ENCODE peak calls at places on chromosomes 1 and 21, in eight cellular contexts. T is CD8-positive, alpha-beta T cell; Y is osteoblast; O is neural progenitor cell; J is cardiac muscle cell; G is pancreas; M is PC-3; U is esophagus squamous epithelium. N is an unnamed sample.

GRCh38 chr1:147641695-147642592 is 28.4 kb downstream of the ACP6 start:
- DNase-seq in T (no peak), Y (no peak), O (peak; percentile 67), J (peak; percentile 49), G (no peak), M (peak; percentile 78), U (no peak), N (peak; percentile 36)

GRCh38 chr1:240306673-240307072 is 215.0 kb downstream of the FMN2 start:
- DNase-seq in T (no peak), Y (no peak), O (no peak), J (no peak), G (no peak), M (no peak), U (no peak), N (no peak)

GRCh38 chr1:51697160-51697559 is 80.3 kb downstream of the OSBPL9 start:
- DNase-seq in T (no peak), Y (no peak), O (no peak), J (no peak), G (no peak), M (no peak), U (no peak), N (no peak)

GRCh38 chr1:115725600-115725999 is 42.9 kb downstream of the CASQ2 start:
- DNase-seq in T (no peak), Y (no peak), O (no peak), J (no peak), G (no peak), M (no peak), U (no peak), N (no peak)

GRCh38 chr1:15799004-15799867 is 8.2 kb downstream of the UQCRHL start:
- DNase-seq in T (no peak), Y (peak; percentile 93), O (no peak), J (no peak), G (peak; percentile 64), M (peak; percentile 96), U (no peak), N (no peak)

GRCh38 chr1:93694039-93694438 is 12.4 kb upstream of the BCAR3 start:
- DNase-seq in T (no peak), Y (no peak), O (no peak), J (no peak), G (no peak), M (peak; percentile 87), U (no peak), N (no peak)

GRCh38 chr1:76723949-76724348 is 143.3 kb upstream of the ST6GALNAC5 start:
- DNase-seq in T (no peak), Y (no peak), O (peak; percentile 8), J (no peak), G (no peak), M (no peak), U (no peak), N (no peak)

GRCh38 chr1:2603521-2604155 is 17.1 kb downstream of the PRXL2B start:
- DNase-seq in T (no peak), Y (peak; percentile 84), O (no peak), J (no peak), G (no peak), M (no peak), U (no peak), N (no peak)

GRCh38 chr1:72837781-72838180 is 555.4 kb upstream of the NEGR1 start:
- DNase-seq in T (no peak), Y (no peak), O (peak; percentile 54), J (no peak), G (no peak), M (no peak), U (no peak), N (no peak)

GRCh38 chr21:26070121-26070520 is 100.4 kb downstream of the APP start:
- DNase-seq in T (no peak), Y (no peak), O (no peak), J (no peak), G (no peak), M (peak; percentile 39), U (no peak), N (no peak)

GRCh38 chr1:230749635-230750034 is 2.4 kb downstream of the CAPN9 start:
- DNase-seq in T (no peak), Y (no peak), O (no peak), J (no peak), G (no peak), M (no peak), U (no peak), N (no peak)

GRCh38 chr1:230516890-230517289 is 90.8 kb upstream of the PGBD5 start:
- DNase-seq in T (no peak), Y (no peak), O (no peak), J (no peak), G (no peak), M (no peak), U (no peak), N (no peak)

GRCh38 chr1:209187589-209187988 is 395.9 kb upstream of the CAMK1G start:
- DNase-seq in T (no peak), Y (no peak), O (no peak), J (no peak), G (no peak), M (no peak), U (no peak), N (no peak)

GRCh38 chr1:218742478-218743260 is 397.5 kb downstream of the TGFB2 start:
- DNase-seq in T (no peak), Y (peak; percentile 36), O (no peak), J (no peak), G (no peak), M (peak; percentile 72), U (no peak), N (no peak)

GRCh38 chr1:230084408-230085177 is 17.6 kb downstream of the GALNT2 start:
- DNase-seq in T (no peak), Y (peak; percentile 95), O (no peak), J (no peak), G (peak; percentile 55), M (peak; percentile 100), U (no peak), N (peak; percentile 64)

GRCh38 chr1:243179714-243180113 is 75.4 kb downstream of the CEP170 start:
- DNase-seq in T (no peak), Y (no peak), O (no peak), J (no peak), G (no peak), M (peak; percentile 34), U (no peak), N (no peak)

GRCh38 chr1:112833806-112834205 is 118.7 kb upstream of the PPM1J start:
- DNase-seq in T (no peak), Y (no peak), O (no peak), J (no peak), G (no peak), M (no peak), U (no peak), N (no peak)

GRCh38 chr1:38840281-38840680 is 19.3 kb downstream of the RRAGC start:
- DNase-seq in T (no peak), Y (no peak), O (no peak), J (no peak), G (no peak), M (no peak), U (no peak), N (no peak)
- H3K36me3 ChIP-seq in T (peaks cover 11% of the 10 kb centered on the region), Y (peaks cover 40% of the 10 kb centered on the region), O (peaks cover 4% of the 10 kb centered on the region), J (peaks cover 13% of the 10 kb centered on the region), G (peaks cover 18% of the 10 kb centered on the region), M (peaks cover 11% of the 10 kb centered on the region), U (peaks cover 29% of the 10 kb centered on the region), N (peaks cover 57% of the 10 kb centered on the region)

GRCh38 chr1:172778461-172779455 is 119.9 kb downstream of the FASLG start:
- DNase-seq in T (no peak), Y (no peak), O (no peak), J (no peak), G (no peak), M (peak; percentile 52), U (no peak), N (no peak)
- TF ChIP-seq CTCF in T (peak; percentile 44), Y (peak; percentile 36), O (peak; percentile 15), J (peak; percentile 18), G (no peak), M (peak; percentile 68), U (no peak), N (no peak)

GRCh38 chr1:233460692-233461091 is 133.2 kb downstream of the MAP3K21 start:
- DNase-seq in T (no peak), Y (no peak), O (no peak), J (no peak), G (no peak), M (no peak), U (no peak), N (no peak)
- H3K36me3 ChIP-seq in T (no peaks in the 10 kb centered on the region), Y (no peaks in the 10 kb centered on the region), O (no peaks in the 10 kb centered on the region), J (no peaks in the 10 kb centered on the region), G (no peaks in the 10 kb centered on the region), M (no peaks in the 10 kb centered on the region), U (no peaks in the 10 kb centered on the region), N (no peaks in the 10 kb centered on the region)

GRCh38 chr1:153752072-153752471 is 23.1 kb upstream of the SLC27A3 start:
- DNase-seq in T (no peak), Y (peak; percentile 15), O (no peak), J (no peak), G (no peak), M (no peak), U (no peak), N (no peak)

GRCh38 chr1:153749408-153750005 is 21.7 kb downstream of the INTS3 start:
- DNase-seq in T (peak; percentile 66), Y (peak; percentile 93), O (peak; percentile 91), J (peak; percentile 85), G (peak; percentile 80), M (peak; percentile 92), U (peak; percentile 27), N (peak; percentile 88)

GRCh38 chr1:153748903-153749302 is 21.1 kb downstream of the INTS3 start:
- DNase-seq in T (no peak), Y (no peak), O (no peak), J (no peak), G (no peak), M (no peak), U (no peak), N (no peak)

GRCh38 chr1:153752561-153753195 is 22.5 kb upstream of the SLC27A3 start:
- DNase-seq in T (no peak), Y (peak; percentile 86), O (no peak), J (no peak), G (no peak), M (no peak), U (no peak), N (no peak)

GRCh38 chr1:153750026-153750995 is 22.5 kb downstream of the INTS3 start:
- DNase-seq in T (no peak), Y (no peak), O (peak; percentile 68), J (no peak), G (no peak), M (no peak), U (no peak), N (peak; percentile 71)
- TF ChIP-seq CTCF in T (no peak), Y (no peak), O (peak; percentile 42), J (peak; percentile 33), G (no peak), M (no peak), U (no peak), N (no peak)

N was measured in gastrocnemius medialis.